ENCODE peak calls at places on chromosomes 11 and 22, in ten cellular contexts. H is substantia nigra; X is type B pancreatic cell; O is stimulated activated CD4-positive, alpha-beta T cell treated with anti-CD3 and anti-CD28 coated beads, Interleukin-4, amount 100 ng/mL, for 48 hours; T is HTR-8/SVneo; G is naive B cell; W is GM03348; R is EH; L is NCI-H2171 treated with DMSO at 0.1 percent for 48 hours; U is KG1. P is an unnamed sample.

GRCh38 chr11:77038029-77038824 is 4.0 kb downstream of the B3GNT6 start:
- DNase-seq in H (no peak), X (no peak), O (no peak), T (no peak), G (no peak), W (no peak), R (peak; percentile 11), L (no peak), U (no peak), P (no peak)

GRCh38 chr11:17845431-17845881 is 110.9 kb downstream of the KCNC1 start:
- DNase-seq in H (no peak), X (no peak), O (no peak), T (peak; percentile 28), G (no peak), W (peak; percentile 76), R (peak; percentile 56), L (no peak), U (no peak), P (no peak)

GRCh38 chr11:59281177-59281576 is 68.5 kb upstream of the MPEG1 start:
- DNase-seq in H (no peak), X (no peak), O (no peak), T (no peak), G (no peak), W (no peak), R (no peak), L (no peak), U (no peak), P (no peak)

GRCh38 chr11:46625406-46625805 is 8.1 kb downstream of the ATG13 start:
- DNase-seq in H (no peak), X (no peak), O (no peak), T (no peak), G (no peak), W (no peak), R (no peak), L (no peak), U (no peak), P (no peak)

GRCh38 chr22:30286331-30286730 is 3.0 kb downstream of the CASTOR1 start:
- DNase-seq in H (no peak), X (no peak), O (no peak), T (no peak), G (no peak), W (no peak), R (no peak), L (no peak), U (no peak), P (no peak)

GRCh38 chr11:17389205-17389956 is 922 bp upstream of the KCNJ11 start:
- DNase-seq in H (peak; percentile 46), X (peak; percentile 86), O (peak; percentile 66), T (peak; percentile 80), G (peak; percentile 75), W (peak; percentile 90), R (peak; percentile 41), L (peak; percentile 65), U (peak; percentile 14), P (peak; percentile 78)

GRCh38 chr11:57154718-57155117 is 27.0 kb upstream of the LRRC55 start:
- DNase-seq in H (no peak), X (no peak), O (no peak), T (no peak), G (no peak), W (no peak), R (no peak), L (no peak), U (no peak), P (no peak)

GRCh38 chr22:38218661-38219331 is 17.0 kb downstream of the MAFF start:
- DNase-seq in H (no peak), X (no peak), O (peak; percentile 62), T (peak; percentile 71), G (no peak), W (peak; percentile 94), R (peak; percentile 96), L (no peak), U (no peak), P (peak; percentile 93)

GRCh38 chr11:93236741-93237675 is 39.2 kb upstream of the SLC36A4 start:
- DNase-seq in H (no peak), X (no peak), O (peak; percentile 7), T (peak; percentile 24), G (no peak), W (peak; percentile 56), R (peak; percentile 48), L (peak; percentile 12), U (peak; percentile 21), P (peak; percentile 48)

GRCh38 chr11:27839226-27839913 is 139.1 kb upstream of the BDNF start:
- DNase-seq in H (no peak), X (no peak), O (no peak), T (peak; percentile 9), G (no peak), W (peak; percentile 30), R (peak; percentile 47), L (no peak), U (no peak), P (peak; percentile 10)

GRCh38 chr11:1832181-1832988 is 2.4 kb upstream of the SYT8 start:
- DNase-seq in H (peak; percentile 32), X (no peak), O (peak; percentile 50), T (peak; percentile 70), G (peak; percentile 61), W (peak; percentile 88), R (peak; percentile 18), L (no peak), U (peak; percentile 26), P (peak; percentile 95)

GRCh38 chr11:95688501-95689222 is 100.9 kb downstream of the FAM76B start:
- DNase-seq in H (no peak), X (no peak), O (no peak), T (no peak), G (no peak), W (no peak), R (no peak), L (no peak), U (no peak), P (no peak)

GRCh38 chr11:5203366-5203765 is 2.9 kb upstream of the OR51V1 start:
- DNase-seq in H (no peak), X (no peak), O (no peak), T (no peak), G (no peak), W (no peak), R (no peak), L (no peak), U (no peak), P (no peak)

GRCh38 chr11:29208117-29208516 is 808.7 kb downstream of the KCNA4 start:
- DNase-seq in H (no peak), X (no peak), O (no peak), T (no peak), G (no peak), W (no peak), R (peak; percentile 14), L (no peak), U (no peak), P (no peak)

GRCh38 chr11:60984149-60984548 is 12.7 kb downstream of the CD6 start:
- DNase-seq in H (no peak), X (no peak), O (no peak), T (no peak), G (no peak), W (no peak), R (no peak), L (no peak), U (no peak), P (no peak)

GRCh38 chr11:130420478-130421198 is 7.8 kb downstream of the ADAMTS8 start:
- DNase-seq in H (no peak), X (no peak), O (no peak), T (no peak), G (no peak), W (no peak), R (no peak), L (no peak), U (no peak), P (no peak)

GRCh38 chr11:6328321-6328720 is 8.0 kb upstream of the CAVIN3 start:
- DNase-seq in H (no peak), X (no peak), O (no peak), T (no peak), G (no peak), W (peak; percentile 44), R (peak; percentile 54), L (no peak), U (no peak), P (no peak)

GRCh38 chr22:44526431-44527115 is 28.5 kb upstream of the RTL6 start:
- DNase-seq in H (no peak), X (no peak), O (no peak), T (no peak), G (no peak), W (no peak), R (no peak), L (peak; percentile 11), U (no peak), P (no peak)

GRCh38 chr11:122559734-122560382 is 95.7 kb upstream of the UBASH3B start:
- DNase-seq in H (no peak), X (no peak), O (no peak), T (no peak), G (no peak), W (no peak), R (peak; percentile 8), L (no peak), U (no peak), P (no peak)

GRCh38 chr22:37659066-37659896 is 758 bp downstream of the PDXP start:
- DNase-seq in H (no peak), X (no peak), O (no peak), T (no peak), G (peak; percentile 47), W (peak; percentile 31), R (no peak), L (peak; percentile 36), U (no peak), P (peak; percentile 77)

GRCh38 chr22:16917144-16918003 is 90.6 kb downstream of the GAB4 start:
- DNase-seq in H (peak; percentile 52), X (no peak), O (peak; percentile 49), T (peak; percentile 53), G (peak; percentile 35), W (peak; percentile 76), R (peak; percentile 45), L (peak; percentile 55), U (peak; percentile 58), P (peak; percentile 57)

GRCh38 chr11:94740083-94740974 is 27.8 kb upstream of the AMOTL1 start:
- DNase-seq in H (no peak), X (peak; percentile 72), O (no peak), T (no peak), G (no peak), W (peak; percentile 81), R (peak; percentile 40), L (peak; percentile 71), U (no peak), P (no peak)

GRCh38 chr22:29044657-29045176 is 16.9 kb downstream of the C22orf31 start:
- DNase-seq in H (no peak), X (no peak), O (no peak), T (peak; percentile 10), G (no peak), W (peak; percentile 82), R (peak; percentile 78), L (no peak), U (no peak), P (no peak)

GRCh38 chr11:113732092-113732491 is 26.0 kb upstream of the TMPRSS5 start:
- DNase-seq in H (no peak), X (no peak), O (no peak), T (no peak), G (no peak), W (no peak), R (no peak), L (no peak), U (no peak), P (no peak)

GRCh38 chr11:80606726-80607125 is 1165.9 kb upstream of the TENM4 start:
- DNase-seq in H (no peak), X (no peak), O (no peak), T (no peak), G (no peak), W (no peak), R (no peak), L (no peak), U (no peak), P (no peak)

GRCh38 chr11:11113676-11114075 is 239.4 kb downstream of the CSNK2A3 start:
- DNase-seq in H (no peak), X (no peak), O (no peak), T (no peak), G (no peak), W (no peak), R (no peak), L (no peak), U (no peak), P (no peak)

GRCh38 chr22:49011769-49012598 is 815.7 kb downstream of the BRD1 start:
- DNase-seq in H (no peak), X (peak; percentile 53), O (no peak), T (no peak), G (no peak), W (peak; percentile 4), R (no peak), L (no peak), U (no peak), P (no peak)

GRCh38 chr11:783581-784015 is 6.3 kb downstream of the CEND1 start:
- DNase-seq in H (peak; percentile 81), X (no peak), O (peak; percentile 38), T (peak; percentile 72), G (no peak), W (peak; percentile 88), R (peak; percentile 85), L (peak; percentile 91), U (no peak), P (no peak)